ENCODE peak calls at places on chromosomes 12 and 14, in five cellular contexts. V is SK-N-SH, A is mesendoderm, Y is fibroblast of lung, U is heart left ventricle. C is an unnamed sample.

GRCh38 chr14:91714805-91715204 is 17.1 kb downstream of the CATSPERB start:
- DNase-seq in V (no peak), A (peak; percentile 47), Y (no peak), U (no peak), C (no peak)

GRCh38 chr12:45483571-45483970 is 245.9 kb upstream of the ARID2 start:
- DNase-seq in V (no peak), A (no peak), Y (peak; percentile 47), U (no peak), C (no peak)

GRCh38 chr12:63790608-63790945 is 10.9 kb downstream of the RXYLT1 start:
- DNase-seq in V (no peak), A (no peak), Y (no peak), U (no peak), C (no peak)

GRCh38 chr14:105023144-105023543 is 2.3 kb upstream of the CDCA4 start:
- DNase-seq in V (no peak), A (no peak), Y (peak; percentile 44), U (no peak), C (no peak)

GRCh38 chr12:68905731-68906130 is 27.2 kb downstream of the CPM start:
- DNase-seq in V (no peak), A (no peak), Y (no peak), U (no peak), C (no peak)

GRCh38 chr12:6779667-6780459 is 7.5 kb downstream of the LAG3 start:
- DNase-seq in V (no peak), A (no peak), Y (no peak), U (no peak), C (no peak)

GRCh38 chr12:49413796-49414195 is 46.5 kb downstream of the SPATS2 start:
- DNase-seq in V (no peak), A (no peak), Y (no peak), U (no peak), C (peak; percentile 64)

GRCh38 chr14:51094282-51094821 is 553 bp downstream of the TRIM9 start:
- DNase-seq in V (peak; percentile 53), A (peak; percentile 22), Y (peak; percentile 7), U (peak; percentile 67), C (peak; percentile 32)

GRCh38 chr12:48008349-48008748 is 4.1 kb upstream of the COL2A1 start:
- DNase-seq in V (no peak), A (no peak), Y (no peak), U (no peak), C (peak; percentile 37)

GRCh38 chr14:80678436-80678835 is 263.1 kb downstream of the CEP128 start:
- DNase-seq in V (no peak), A (no peak), Y (peak; percentile 47), U (no peak), C (no peak)

GRCh38 chr12:22413592-22413991 is 79.1 kb upstream of the ST8SIA1 start:
- DNase-seq in V (no peak), A (no peak), Y (no peak), U (no peak), C (no peak)

GRCh38 chr14:23481362-23481970 is 12.0 kb downstream of the NGDN start:
- DNase-seq in V (no peak), A (peak; percentile 54), Y (peak; percentile 17), U (no peak), C (peak; percentile 77)

GRCh38 chr12:62472472-62472871 is 5.8 kb downstream of the MON2 start:
- DNase-seq in V (no peak), A (peak; percentile 95), Y (no peak), U (no peak), C (no peak)

GRCh38 chr12:91274886-91275285 is 92.3 kb upstream of the DCN start:
- DNase-seq in V (no peak), A (peak; percentile 42), Y (peak; percentile 51), U (no peak), C (peak; percentile 14)

GRCh38 chr12:131505561-131505960 is 205.3 kb upstream of the SFSWAP start:
- DNase-seq in V (no peak), A (no peak), Y (no peak), U (no peak), C (no peak)

GRCh38 chr12:126093911-126094310 is 1028.7 kb downstream of the AACS start:
- DNase-seq in V (peak; percentile 40), A (peak; percentile 87), Y (peak; percentile 46), U (no peak), C (no peak)

GRCh38 chr14:106883218-106883692 is 1356.9 kb downstream of the TMEM121 start:
- DNase-seq in V (peak; percentile 27), A (peak; percentile 21), Y (no peak), U (no peak), C (no peak)

GRCh38 chr14:94022532-94023411 is 3.4 kb upstream of the OTUB2 start:
- DNase-seq in V (no peak), A (no peak), Y (no peak), U (no peak), C (no peak)

GRCh38 chr14:60998617-60999016 is 17.6 kb downstream of the SLC38A6 start:
- DNase-seq in V (no peak), A (no peak), Y (no peak), U (no peak), C (no peak)

GRCh38 chr12:90250766-90251165 is 542.1 kb upstream of the ATP2B1 start:
- DNase-seq in V (no peak), A (no peak), Y (peak; percentile 35), U (no peak), C (no peak)

GRCh38 chr12:90244232-90244631 is 535.6 kb upstream of the ATP2B1 start:
- DNase-seq in V (no peak), A (no peak), Y (no peak), U (no peak), C (no peak)

GRCh38 chr12:90245396-90245795 is 536.8 kb upstream of the ATP2B1 start:
- DNase-seq in V (no peak), A (no peak), Y (no peak), U (no peak), C (no peak)

GRCh38 chr12:90250041-90250440 is 541.4 kb upstream of the ATP2B1 start:
- DNase-seq in V (no peak), A (no peak), Y (no peak), U (no peak), C (no peak)

DNA sequence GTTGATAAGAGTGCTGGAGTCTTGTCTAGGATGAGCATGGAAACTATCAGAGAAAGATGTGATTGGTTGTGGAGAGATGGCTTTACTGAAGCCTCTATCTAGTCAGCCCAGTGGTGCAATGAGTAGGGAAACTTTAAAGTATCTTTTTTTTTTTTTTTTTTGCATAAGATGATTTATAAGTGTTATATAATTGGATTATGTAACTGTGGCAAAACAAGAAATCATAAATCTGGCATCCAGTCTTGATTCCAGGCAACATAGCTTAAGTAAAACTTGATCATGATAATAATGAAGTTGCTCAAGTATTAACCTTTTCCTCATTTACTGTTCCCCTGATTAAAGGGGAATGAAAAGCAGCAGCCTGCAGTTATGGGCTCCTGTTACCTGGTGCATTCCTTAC is 538.0 kb upstream of the ATP2B1 start:
- DNase-seq in V (no peak), A (no peak), Y (no peak), U (no peak), C (no peak)
- H3K4me1 ChIP-seq in V (peaks cover 3% of the 10 kb centered on the region), A (no peaks in the 10 kb centered on the region), Y (no peaks in the 10 kb centered on the region), U (peaks cover 12% of the 10 kb centered on the region), C (no peaks in the 10 kb centered on the region)

GRCh38 chr12:78683031-78683430 is 181.5 kb upstream of the SYT1 start:
- DNase-seq in V (no peak), A (no peak), Y (peak; percentile 64), U (no peak), C (peak; percentile 11)

GRCh38 chr12:78684419-78684818 is 180.2 kb upstream of the SYT1 start:
- DNase-seq in V (no peak), A (no peak), Y (no peak), U (no peak), C (no peak)

GRCh38 chr12:78683626-78684025 is 180.9 kb upstream of the SYT1 start:
- DNase-seq in V (no peak), A (no peak), Y (no peak), U (no peak), C (no peak)

GRCh38 chr12:78680596-78680995 is 184.0 kb upstream of the SYT1 start:
- DNase-seq in V (no peak), A (peak; percentile 93), Y (no peak), U (no peak), C (no peak)
- H3K4me1 ChIP-seq in V (no peaks in the 10 kb centered on the region), A (peaks cover 5% of the 10 kb centered on the region), Y (no peaks in the 10 kb centered on the region), U (no peaks in the 10 kb centered on the region), C (no peaks in the 10 kb centered on the region)

GRCh38 chr12:121794532-121795028 is 1.1 kb upstream of the RHOF start:
- DNase-seq in V (peak; percentile 58), A (no peak), Y (no peak), U (peak; percentile 76), C (no peak)
- H3K4me1 ChIP-seq in V (peaks cover 67% of the 10 kb centered on the region), A (peaks cover 19% of the 10 kb centered on the region), Y (peaks cover 43% of the 10 kb centered on the region), U (peaks cover 78% of the 10 kb centered on the region), C (peaks cover 42% of the 10 kb centered on the region)

GRCh38 chr12:122859303-122860051 is 24.2 kb downstream of the HIP1R start:
- DNase-seq in V (peak; percentile 38), A (no peak), Y (no peak), U (peak; percentile 56), C (no peak)
- H3K4me1 ChIP-seq in V (peaks cover 20% of the 10 kb centered on the region), A (no peaks in the 10 kb centered on the region), Y (no peaks in the 10 kb centered on the region), U (peaks cover 38% of the 10 kb centered on the region), C (no peaks in the 10 kb centered on the region)

GRCh38 chr14:49017451-49017850 is 568.7 kb downstream of the RPS29 start:
- DNase-seq in V (no peak), A (no peak), Y (no peak), U (no peak), C (no peak)

GRCh38 chr14:49019467-49020100 is 566.6 kb downstream of the RPS29 start:
- DNase-seq in V (no peak), A (no peak), Y (no peak), U (no peak), C (no peak)
- H3K4me1 ChIP-seq in V (no peaks in the 10 kb centered on the region), A (no peaks in the 10 kb centered on the region), Y (no peaks in the 10 kb centered on the region), U (no peaks in the 10 kb centered on the region), C (no peaks in the 10 kb centered on the region)

GRCh38 chr12:116616536-116617248 is 57.5 kb downstream of the MAP1LC3B2 start:
- DNase-seq in V (no peak), A (no peak), Y (no peak), U (no peak), C (no peak)

GRCh38 chr12:116615141-116615861 is 56.1 kb downstream of the MAP1LC3B2 start:
- DNase-seq in V (no peak), A (no peak), Y (no peak), U (no peak), C (no peak)

GRCh38 chr12:116612436-116612835 is 53.3 kb downstream of the MAP1LC3B2 start:
- DNase-seq in V (no peak), A (no peak), Y (no peak), U (no peak), C (no peak)

GRCh38 chr12:116613256-116613655 is 54.1 kb downstream of the MAP1LC3B2 start:
- DNase-seq in V (no peak), A (no peak), Y (no peak), U (no peak), C (peak; percentile 38)

GRCh38 chr12:116614194-116614885 is 55.2 kb downstream of the MAP1LC3B2 start:
- DNase-seq in V (no peak), A (no peak), Y (no peak), U (no peak), C (no peak)
- H3K4me1 ChIP-seq in V (no peaks in the 10 kb centered on the region), A (peaks cover 3% of the 10 kb centered on the region), Y (no peaks in the 10 kb centered on the region), U (peaks cover 12% of the 10 kb centered on the region), C (peaks cover 3% of the 10 kb centered on the region)

DNA sequence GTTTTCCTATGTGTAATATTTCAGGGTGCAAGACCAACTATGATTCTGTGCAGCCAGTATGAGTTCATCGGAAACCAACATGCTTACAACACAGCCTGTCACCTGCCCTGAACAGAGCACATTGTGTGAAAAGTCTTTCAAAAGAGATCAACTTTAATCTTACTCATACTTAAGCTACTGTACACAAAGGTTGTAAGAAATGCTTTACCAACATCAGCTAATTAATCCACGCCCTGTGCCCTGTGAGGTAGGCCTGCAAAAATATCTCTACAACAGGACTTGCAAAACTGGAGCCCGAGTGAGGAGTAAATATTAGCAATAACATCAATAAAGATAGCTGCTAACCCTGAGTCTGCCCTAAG is 15.1 kb downstream of the APPL2 start:
- DNase-seq in V (no peak), A (no peak), Y (no peak), U (no peak), C (no peak)
- H3K4me1 ChIP-seq in V (peaks cover 13% of the 10 kb centered on the region), A (no peaks in the 10 kb centered on the region), Y (peaks cover 4% of the 10 kb centered on the region), U (peaks cover 83% of the 10 kb centered on the region), C (peaks cover 19% of the 10 kb centered on the region)

C was measured in cardiac muscle cell.